ENCODE peak calls at places on chromosomes 13 and 19, in eight cellular contexts. One of them, this sample, is unnamed.

GRCh38 chr19:40026597-40026970 is 29.4 kb downstream of the ZNF780B start:
- DNase-seq in iris pigment epithelial cell: no peak
- DNase-seq in stimulated activated CD4-positive, alpha-beta T cell treated with anti-CD3 and anti-CD28 coated beads, Interleukin-15, amount 100 ng/mL, for 48 hours: no peak
- DNase-seq in WERI-Rb-1: no peak
- DNase-seq in sciatic nerve: no peak
- DNase-seq in neural progenitor cell: no peak
- DNase-seq in stimulated activated CD8-positive, alpha-beta memory T cell treated with anti-CD3 and anti-CD28 coated beads, Interleukin-15, amount 100 ng/mL, for 1 hour: no peak
- DNase-seq in activated CD4-positive, alpha-beta T cell treated with anti-CD3 and anti-CD28 coated beads, Interleukin-2, amount 10 ng/mL, durations not matched to agents 7 days and 5 days: no peak
- DNase-seq in this sample: no peak

GRCh38 chr19:3276341-3276799 is 51.9 kb downstream of the CELF5 start:
- DNase-seq in iris pigment epithelial cell: no peak
- DNase-seq in WERI-Rb-1: peak; percentile 89
- DNase-seq in activated CD4-positive, alpha-beta T cell treated with anti-CD3 and anti-CD28 coated beads, Interleukin-2, amount 10 ng/mL, durations not matched to agents 7 days and 5 days: peak; percentile 44
- DNase-seq in sciatic nerve: no peak
- DNase-seq in stimulated activated CD8-positive, alpha-beta memory T cell treated with anti-CD3 and anti-CD28 coated beads, Interleukin-15, amount 100 ng/mL, for 1 hour: no peak
- DNase-seq in neural progenitor cell: peak; percentile 90
- DNase-seq in stimulated activated CD4-positive, alpha-beta T cell treated with anti-CD3 and anti-CD28 coated beads, Interleukin-15, amount 100 ng/mL, for 48 hours: peak; percentile 49
- DNase-seq in this sample: peak; percentile 77

GRCh38 chr13:51684076-51684475 is 99.8 kb downstream of the WDFY2 start:
- DNase-seq in sciatic nerve: no peak
- DNase-seq in activated CD4-positive, alpha-beta T cell treated with anti-CD3 and anti-CD28 coated beads, Interleukin-2, amount 10 ng/mL, durations not matched to agents 7 days and 5 days: no peak
- DNase-seq in stimulated activated CD4-positive, alpha-beta T cell treated with anti-CD3 and anti-CD28 coated beads, Interleukin-15, amount 100 ng/mL, for 48 hours: no peak
- DNase-seq in neural progenitor cell: no peak
- DNase-seq in iris pigment epithelial cell: peak; percentile 54
- DNase-seq in WERI-Rb-1: no peak
- DNase-seq in stimulated activated CD8-positive, alpha-beta memory T cell treated with anti-CD3 and anti-CD28 coated beads, Interleukin-15, amount 100 ng/mL, for 1 hour: no peak
- DNase-seq in this sample: peak; percentile 63

GRCh38 chr13:33997574-33997973 is 179.6 kb downstream of the RFC3 start:
- DNase-seq in activated CD4-positive, alpha-beta T cell treated with anti-CD3 and anti-CD28 coated beads, Interleukin-2, amount 10 ng/mL, durations not matched to agents 7 days and 5 days: no peak
- DNase-seq in stimulated activated CD4-positive, alpha-beta T cell treated with anti-CD3 and anti-CD28 coated beads, Interleukin-15, amount 100 ng/mL, for 48 hours: no peak
- DNase-seq in stimulated activated CD8-positive, alpha-beta memory T cell treated with anti-CD3 and anti-CD28 coated beads, Interleukin-15, amount 100 ng/mL, for 1 hour: no peak
- DNase-seq in neural progenitor cell: no peak
- DNase-seq in sciatic nerve: no peak
- DNase-seq in iris pigment epithelial cell: no peak
- DNase-seq in WERI-Rb-1: no peak
- DNase-seq in this sample: no peak

GRCh38 chr19:48568345-48568886 is 16.4 kb downstream of the SULT2B1 start:
- DNase-seq in stimulated activated CD8-positive, alpha-beta memory T cell treated with anti-CD3 and anti-CD28 coated beads, Interleukin-15, amount 100 ng/mL, for 1 hour: no peak
- DNase-seq in WERI-Rb-1: peak; percentile 69
- DNase-seq in stimulated activated CD4-positive, alpha-beta T cell treated with anti-CD3 and anti-CD28 coated beads, Interleukin-15, amount 100 ng/mL, for 48 hours: no peak
- DNase-seq in neural progenitor cell: peak; percentile 26
- DNase-seq in activated CD4-positive, alpha-beta T cell treated with anti-CD3 and anti-CD28 coated beads, Interleukin-2, amount 10 ng/mL, durations not matched to agents 7 days and 5 days: no peak
- DNase-seq in sciatic nerve: no peak
- DNase-seq in iris pigment epithelial cell: peak; percentile 88
- DNase-seq in this sample: peak; percentile 68

GRCh38 chr13:108069521-108070210 is 145.7 kb downstream of the LIG4 start:
- DNase-seq in stimulated activated CD4-positive, alpha-beta T cell treated with anti-CD3 and anti-CD28 coated beads, Interleukin-15, amount 100 ng/mL, for 48 hours: no peak
- DNase-seq in iris pigment epithelial cell: no peak
- DNase-seq in activated CD4-positive, alpha-beta T cell treated with anti-CD3 and anti-CD28 coated beads, Interleukin-2, amount 10 ng/mL, durations not matched to agents 7 days and 5 days: no peak
- DNase-seq in WERI-Rb-1: no peak
- DNase-seq in neural progenitor cell: no peak
- DNase-seq in sciatic nerve: no peak
- DNase-seq in stimulated activated CD8-positive, alpha-beta memory T cell treated with anti-CD3 and anti-CD28 coated beads, Interleukin-15, amount 100 ng/mL, for 1 hour: no peak
- DNase-seq in this sample: no peak

GRCh38 chr19:15701757-15702589 is 25.9 kb upstream of the OR10H2 start:
- DNase-seq in sciatic nerve: no peak
- DNase-seq in stimulated activated CD4-positive, alpha-beta T cell treated with anti-CD3 and anti-CD28 coated beads, Interleukin-15, amount 100 ng/mL, for 48 hours: no peak
- DNase-seq in neural progenitor cell: no peak
- DNase-seq in iris pigment epithelial cell: no peak
- DNase-seq in stimulated activated CD8-positive, alpha-beta memory T cell treated with anti-CD3 and anti-CD28 coated beads, Interleukin-15, amount 100 ng/mL, for 1 hour: no peak
- DNase-seq in WERI-Rb-1: no peak
- DNase-seq in activated CD4-positive, alpha-beta T cell treated with anti-CD3 and anti-CD28 coated beads, Interleukin-2, amount 10 ng/mL, durations not matched to agents 7 days and 5 days: no peak
- DNase-seq in this sample: no peak

GRCh38 chr19:46787331-46788100 is 878 bp downstream of the SLC1A5 start:
- DNase-seq in stimulated activated CD8-positive, alpha-beta memory T cell treated with anti-CD3 and anti-CD28 coated beads, Interleukin-15, amount 100 ng/mL, for 1 hour: no peak
- DNase-seq in iris pigment epithelial cell: peak; percentile 61
- DNase-seq in stimulated activated CD4-positive, alpha-beta T cell treated with anti-CD3 and anti-CD28 coated beads, Interleukin-15, amount 100 ng/mL, for 48 hours: no peak
- DNase-seq in WERI-Rb-1: peak; percentile 83
- DNase-seq in neural progenitor cell: peak; percentile 74
- DNase-seq in activated CD4-positive, alpha-beta T cell treated with anti-CD3 and anti-CD28 coated beads, Interleukin-2, amount 10 ng/mL, durations not matched to agents 7 days and 5 days: peak; percentile 49
- DNase-seq in sciatic nerve: peak; percentile 83
- DNase-seq in this sample: peak; percentile 52

GRCh38 chr13:22173605-22174004 is 502.7 kb downstream of the FGF9 start:
- DNase-seq in WERI-Rb-1: no peak
- DNase-seq in iris pigment epithelial cell: peak; percentile 17
- DNase-seq in activated CD4-positive, alpha-beta T cell treated with anti-CD3 and anti-CD28 coated beads, Interleukin-2, amount 10 ng/mL, durations not matched to agents 7 days and 5 days: no peak
- DNase-seq in sciatic nerve: no peak
- DNase-seq in neural progenitor cell: no peak
- DNase-seq in stimulated activated CD8-positive, alpha-beta memory T cell treated with anti-CD3 and anti-CD28 coated beads, Interleukin-15, amount 100 ng/mL, for 1 hour: no peak
- DNase-seq in stimulated activated CD4-positive, alpha-beta T cell treated with anti-CD3 and anti-CD28 coated beads, Interleukin-15, amount 100 ng/mL, for 48 hours: no peak
- DNase-seq in this sample: no peak

GRCh38 chr13:74732736-74733135 is 598.5 kb upstream of the KLF12 start:
- DNase-seq in WERI-Rb-1: no peak
- DNase-seq in sciatic nerve: no peak
- DNase-seq in activated CD4-positive, alpha-beta T cell treated with anti-CD3 and anti-CD28 coated beads, Interleukin-2, amount 10 ng/mL, durations not matched to agents 7 days and 5 days: no peak
- DNase-seq in stimulated activated CD4-positive, alpha-beta T cell treated with anti-CD3 and anti-CD28 coated beads, Interleukin-15, amount 100 ng/mL, for 48 hours: no peak
- DNase-seq in stimulated activated CD8-positive, alpha-beta memory T cell treated with anti-CD3 and anti-CD28 coated beads, Interleukin-15, amount 100 ng/mL, for 1 hour: no peak
- DNase-seq in neural progenitor cell: no peak
- DNase-seq in iris pigment epithelial cell: no peak
- DNase-seq in this sample: peak; percentile 44

GRCh38 chr19:18438331-18439024 is 545 bp upstream of the ISYNA1 start:
- DNase-seq in WERI-Rb-1: peak; percentile 63
- DNase-seq in stimulated activated CD8-positive, alpha-beta memory T cell treated with anti-CD3 and anti-CD28 coated beads, Interleukin-15, amount 100 ng/mL, for 1 hour: no peak
- DNase-seq in neural progenitor cell: peak; percentile 73
- DNase-seq in stimulated activated CD4-positive, alpha-beta T cell treated with anti-CD3 and anti-CD28 coated beads, Interleukin-15, amount 100 ng/mL, for 48 hours: no peak
- DNase-seq in sciatic nerve: no peak
- DNase-seq in activated CD4-positive, alpha-beta T cell treated with anti-CD3 and anti-CD28 coated beads, Interleukin-2, amount 10 ng/mL, durations not matched to agents 7 days and 5 days: no peak
- DNase-seq in iris pigment epithelial cell: no peak
- DNase-seq in this sample: no peak

GRCh38 chr13:114319441-114319871 is 5.2 kb downstream of the CHAMP1 start:
- DNase-seq in WERI-Rb-1: no peak
- DNase-seq in stimulated activated CD4-positive, alpha-beta T cell treated with anti-CD3 and anti-CD28 coated beads, Interleukin-15, amount 100 ng/mL, for 48 hours: no peak
- DNase-seq in sciatic nerve: no peak
- DNase-seq in activated CD4-positive, alpha-beta T cell treated with anti-CD3 and anti-CD28 coated beads, Interleukin-2, amount 10 ng/mL, durations not matched to agents 7 days and 5 days: no peak
- DNase-seq in stimulated activated CD8-positive, alpha-beta memory T cell treated with anti-CD3 and anti-CD28 coated beads, Interleukin-15, amount 100 ng/mL, for 1 hour: no peak
- DNase-seq in iris pigment epithelial cell: peak; percentile 79
- DNase-seq in neural progenitor cell: no peak
- DNase-seq in this sample: no peak

GRCh38 chr13:97258801-97259200 is 36.7 kb downstream of the MBNL2 start:
- DNase-seq in stimulated activated CD4-positive, alpha-beta T cell treated with anti-CD3 and anti-CD28 coated beads, Interleukin-15, amount 100 ng/mL, for 48 hours: no peak
- DNase-seq in iris pigment epithelial cell: peak; percentile 80
- DNase-seq in WERI-Rb-1: no peak
- DNase-seq in neural progenitor cell: no peak
- DNase-seq in sciatic nerve: no peak
- DNase-seq in activated CD4-positive, alpha-beta T cell treated with anti-CD3 and anti-CD28 coated beads, Interleukin-2, amount 10 ng/mL, durations not matched to agents 7 days and 5 days: no peak
- DNase-seq in stimulated activated CD8-positive, alpha-beta memory T cell treated with anti-CD3 and anti-CD28 coated beads, Interleukin-15, amount 100 ng/mL, for 1 hour: no peak
- DNase-seq in this sample: no peak

GRCh38 chr19:46601318-46602224 is at the start of gene CALM3:
- DNase-seq in activated CD4-positive, alpha-beta T cell treated with anti-CD3 and anti-CD28 coated beads, Interleukin-2, amount 10 ng/mL, durations not matched to agents 7 days and 5 days: no peak
- DNase-seq in iris pigment epithelial cell: no peak
- DNase-seq in stimulated activated CD8-positive, alpha-beta memory T cell treated with anti-CD3 and anti-CD28 coated beads, Interleukin-15, amount 100 ng/mL, for 1 hour: no peak
- DNase-seq in neural progenitor cell: peak; percentile 39
- DNase-seq in WERI-Rb-1: no peak
- DNase-seq in sciatic nerve: no peak
- DNase-seq in stimulated activated CD4-positive, alpha-beta T cell treated with anti-CD3 and anti-CD28 coated beads, Interleukin-15, amount 100 ng/mL, for 48 hours: no peak
- DNase-seq in this sample: no peak

GRCh38 chr19:3046621-3047306 is 15.5 kb downstream of the TLE5 start:
- DNase-seq in sciatic nerve: peak; percentile 79
- DNase-seq in WERI-Rb-1: peak; percentile 78
- DNase-seq in neural progenitor cell: peak; percentile 93
- DNase-seq in activated CD4-positive, alpha-beta T cell treated with anti-CD3 and anti-CD28 coated beads, Interleukin-2, amount 10 ng/mL, durations not matched to agents 7 days and 5 days: no peak
- DNase-seq in stimulated activated CD8-positive, alpha-beta memory T cell treated with anti-CD3 and anti-CD28 coated beads, Interleukin-15, amount 100 ng/mL, for 1 hour: no peak
- DNase-seq in stimulated activated CD4-positive, alpha-beta T cell treated with anti-CD3 and anti-CD28 coated beads, Interleukin-15, amount 100 ng/mL, for 48 hours: no peak
- DNase-seq in iris pigment epithelial cell: no peak
- DNase-seq in this sample: no peak

GRCh38 chr13:104984296-104984818 is 1551.1 kb downstream of the EFNB2 start:
- DNase-seq in stimulated activated CD8-positive, alpha-beta memory T cell treated with anti-CD3 and anti-CD28 coated beads, Interleukin-15, amount 100 ng/mL, for 1 hour: no peak
- DNase-seq in activated CD4-positive, alpha-beta T cell treated with anti-CD3 and anti-CD28 coated beads, Interleukin-2, amount 10 ng/mL, durations not matched to agents 7 days and 5 days: peak; percentile 48
- DNase-seq in WERI-Rb-1: no peak
- DNase-seq in stimulated activated CD4-positive, alpha-beta T cell treated with anti-CD3 and anti-CD28 coated beads, Interleukin-15, amount 100 ng/mL, for 48 hours: peak; percentile 8
- DNase-seq in iris pigment epithelial cell: peak; percentile 84
- DNase-seq in neural progenitor cell: no peak
- DNase-seq in sciatic nerve: peak; percentile 63
- DNase-seq in this sample: peak; percentile 91

GRCh38 chr19:14048439-14049153 is 13.3 kb downstream of the PALM3 start:
- DNase-seq in activated CD4-positive, alpha-beta T cell treated with anti-CD3 and anti-CD28 coated beads, Interleukin-2, amount 10 ng/mL, durations not matched to agents 7 days and 5 days: peak; percentile 76
- DNase-seq in neural progenitor cell: peak; percentile 56
- DNase-seq in WERI-Rb-1: peak; percentile 65
- DNase-seq in iris pigment epithelial cell: peak; percentile 21
- DNase-seq in sciatic nerve: peak; percentile 67
- DNase-seq in stimulated activated CD4-positive, alpha-beta T cell treated with anti-CD3 and anti-CD28 coated beads, Interleukin-15, amount 100 ng/mL, for 48 hours: peak; percentile 44
- DNase-seq in stimulated activated CD8-positive, alpha-beta memory T cell treated with anti-CD3 and anti-CD28 coated beads, Interleukin-15, amount 100 ng/mL, for 1 hour: peak; percentile 73
- DNase-seq in this sample: no peak

GRCh38 chr13:97125810-97126738 is 96.1 kb upstream of the MBNL2 start:
- DNase-seq in stimulated activated CD8-positive, alpha-beta memory T cell treated with anti-CD3 and anti-CD28 coated beads, Interleukin-15, amount 100 ng/mL, for 1 hour: no peak
- DNase-seq in stimulated activated CD4-positive, alpha-beta T cell treated with anti-CD3 and anti-CD28 coated beads, Interleukin-15, amount 100 ng/mL, for 48 hours: no peak
- DNase-seq in WERI-Rb-1: peak; percentile 48
- DNase-seq in sciatic nerve: no peak
- DNase-seq in activated CD4-positive, alpha-beta T cell treated with anti-CD3 and anti-CD28 coated beads, Interleukin-2, amount 10 ng/mL, durations not matched to agents 7 days and 5 days: no peak
- DNase-seq in iris pigment epithelial cell: peak; percentile 85
- DNase-seq in neural progenitor cell: no peak
- DNase-seq in this sample: no peak

GRCh38 chr13:41059896-41060722 is 1.2 kb upstream of the WBP4 start:
- DNase-seq in sciatic nerve: peak; percentile 91
- DNase-seq in activated CD4-positive, alpha-beta T cell treated with anti-CD3 and anti-CD28 coated beads, Interleukin-2, amount 10 ng/mL, durations not matched to agents 7 days and 5 days: peak; percentile 68
- DNase-seq in neural progenitor cell: peak; percentile 94
- DNase-seq in WERI-Rb-1: peak; percentile 90
- DNase-seq in iris pigment epithelial cell: peak; percentile 94
- DNase-seq in stimulated activated CD8-positive, alpha-beta memory T cell treated with anti-CD3 and anti-CD28 coated beads, Interleukin-15, amount 100 ng/mL, for 1 hour: peak; percentile 36
- DNase-seq in stimulated activated CD4-positive, alpha-beta T cell treated with anti-CD3 and anti-CD28 coated beads, Interleukin-15, amount 100 ng/mL, for 48 hours: peak; percentile 66
- DNase-seq in this sample: peak; percentile 84

GRCh38 chr13:105084931-105085330 is 1450.5 kb downstream of the EFNB2 start:
- DNase-seq in iris pigment epithelial cell: no peak
- DNase-seq in stimulated activated CD4-positive, alpha-beta T cell treated with anti-CD3 and anti-CD28 coated beads, Interleukin-15, amount 100 ng/mL, for 48 hours: no peak
- DNase-seq in activated CD4-positive, alpha-beta T cell treated with anti-CD3 and anti-CD28 coated beads, Interleukin-2, amount 10 ng/mL, durations not matched to agents 7 days and 5 days: no peak
- DNase-seq in WERI-Rb-1: no peak
- DNase-seq in stimulated activated CD8-positive, alpha-beta memory T cell treated with anti-CD3 and anti-CD28 coated beads, Interleukin-15, amount 100 ng/mL, for 1 hour: no peak
- DNase-seq in sciatic nerve: no peak
- DNase-seq in neural progenitor cell: no peak
- DNase-seq in this sample: no peak

GRCh38 chr13:65959305-65959704 is 1270.8 kb downstream of the PCDH9 start:
- DNase-seq in stimulated activated CD8-positive, alpha-beta memory T cell treated with anti-CD3 and anti-CD28 coated beads, Interleukin-15, amount 100 ng/mL, for 1 hour: no peak
- DNase-seq in neural progenitor cell: no peak
- DNase-seq in WERI-Rb-1: no peak
- DNase-seq in sciatic nerve: no peak
- DNase-seq in iris pigment epithelial cell: peak; percentile 40
- DNase-seq in activated CD4-positive, alpha-beta T cell treated with anti-CD3 and anti-CD28 coated beads, Interleukin-2, amount 10 ng/mL, durations not matched to agents 7 days and 5 days: no peak
- DNase-seq in stimulated activated CD4-positive, alpha-beta T cell treated with anti-CD3 and anti-CD28 coated beads, Interleukin-15, amount 100 ng/mL, for 48 hours: no peak
- DNase-seq in this sample: no peak

GRCh38 chr13:110307697-110308376 is 753 bp downstream of the COL4A2 start:
- DNase-seq in neural progenitor cell: peak; percentile 59
- DNase-seq in WERI-Rb-1: peak; percentile 62
- DNase-seq in sciatic nerve: peak; percentile 75
- DNase-seq in activated CD4-positive, alpha-beta T cell treated with anti-CD3 and anti-CD28 coated beads, Interleukin-2, amount 10 ng/mL, durations not matched to agents 7 days and 5 days: no peak
- DNase-seq in stimulated activated CD8-positive, alpha-beta memory T cell treated with anti-CD3 and anti-CD28 coated beads, Interleukin-15, amount 100 ng/mL, for 1 hour: no peak
- DNase-seq in iris pigment epithelial cell: peak; percentile 64
- DNase-seq in stimulated activated CD4-positive, alpha-beta T cell treated with anti-CD3 and anti-CD28 coated beads, Interleukin-15, amount 100 ng/mL, for 48 hours: no peak
- DNase-seq in this sample: no peak

GRCh38 chr13:25080773-25081172 is 15.2 kb upstream of the PABPC3 start:
- DNase-seq in stimulated activated CD4-positive, alpha-beta T cell treated with anti-CD3 and anti-CD28 coated beads, Interleukin-15, amount 100 ng/mL, for 48 hours: no peak
- DNase-seq in WERI-Rb-1: no peak
- DNase-seq in iris pigment epithelial cell: no peak
- DNase-seq in sciatic nerve: no peak
- DNase-seq in neural progenitor cell: no peak
- DNase-seq in stimulated activated CD8-positive, alpha-beta memory T cell treated with anti-CD3 and anti-CD28 coated beads, Interleukin-15, amount 100 ng/mL, for 1 hour: no peak
- DNase-seq in activated CD4-positive, alpha-beta T cell treated with anti-CD3 and anti-CD28 coated beads, Interleukin-2, amount 10 ng/mL, durations not matched to agents 7 days and 5 days: no peak
- DNase-seq in this sample: no peak

GRCh38 chr19:14187586-14187985 is 18.4 kb downstream of the ADGRL1 start:
- DNase-seq in WERI-Rb-1: no peak
- DNase-seq in neural progenitor cell: no peak
- DNase-seq in stimulated activated CD8-positive, alpha-beta memory T cell treated with anti-CD3 and anti-CD28 coated beads, Interleukin-15, amount 100 ng/mL, for 1 hour: no peak
- DNase-seq in iris pigment epithelial cell: no peak
- DNase-seq in sciatic nerve: no peak
- DNase-seq in stimulated activated CD4-positive, alpha-beta T cell treated with anti-CD3 and anti-CD28 coated beads, Interleukin-15, amount 100 ng/mL, for 48 hours: no peak
- DNase-seq in activated CD4-positive, alpha-beta T cell treated with anti-CD3 and anti-CD28 coated beads, Interleukin-2, amount 10 ng/mL, durations not matched to agents 7 days and 5 days: no peak
- DNase-seq in this sample: no peak

GRCh38 chr19:54158812-54159351 is 639 bp downstream of the LENG1 start:
- DNase-seq in sciatic nerve: no peak
- DNase-seq in neural progenitor cell: peak; percentile 27
- DNase-seq in iris pigment epithelial cell: peak; percentile 40
- DNase-seq in stimulated activated CD4-positive, alpha-beta T cell treated with anti-CD3 and anti-CD28 coated beads, Interleukin-15, amount 100 ng/mL, for 48 hours: no peak
- DNase-seq in stimulated activated CD8-positive, alpha-beta memory T cell treated with anti-CD3 and anti-CD28 coated beads, Interleukin-15, amount 100 ng/mL, for 1 hour: no peak
- DNase-seq in WERI-Rb-1: no peak
- DNase-seq in activated CD4-positive, alpha-beta T cell treated with anti-CD3 and anti-CD28 coated beads, Interleukin-2, amount 10 ng/mL, durations not matched to agents 7 days and 5 days: peak; percentile 46
- DNase-seq in this sample: no peak

GRCh38 chr19:46503848-46504453 is 8.3 kb upstream of the PNMA8B start:
- DNase-seq in iris pigment epithelial cell: no peak
- DNase-seq in stimulated activated CD8-positive, alpha-beta memory T cell treated with anti-CD3 and anti-CD28 coated beads, Interleukin-15, amount 100 ng/mL, for 1 hour: no peak
- DNase-seq in sciatic nerve: no peak
- DNase-seq in neural progenitor cell: peak; percentile 1
- DNase-seq in WERI-Rb-1: no peak
- DNase-seq in activated CD4-positive, alpha-beta T cell treated with anti-CD3 and anti-CD28 coated beads, Interleukin-2, amount 10 ng/mL, durations not matched to agents 7 days and 5 days: no peak
- DNase-seq in stimulated activated CD4-positive, alpha-beta T cell treated with anti-CD3 and anti-CD28 coated beads, Interleukin-15, amount 100 ng/mL, for 48 hours: no peak
- DNase-seq in this sample: no peak

GRCh38 chr13:113782472-113782871 is 23.4 kb downstream of the TMEM255B start:
- DNase-seq in stimulated activated CD4-positive, alpha-beta T cell treated with anti-CD3 and anti-CD28 coated beads, Interleukin-15, amount 100 ng/mL, for 48 hours: no peak
- DNase-seq in iris pigment epithelial cell: no peak
- DNase-seq in neural progenitor cell: no peak
- DNase-seq in sciatic nerve: peak; percentile 31
- DNase-seq in activated CD4-positive, alpha-beta T cell treated with anti-CD3 and anti-CD28 coated beads, Interleukin-2, amount 10 ng/mL, durations not matched to agents 7 days and 5 days: no peak
- DNase-seq in WERI-Rb-1: no peak
- DNase-seq in stimulated activated CD8-positive, alpha-beta memory T cell treated with anti-CD3 and anti-CD28 coated beads, Interleukin-15, amount 100 ng/mL, for 1 hour: no peak
- DNase-seq in this sample: no peak

GRCh38 chr13:80923907-80924306 is 583.0 kb upstream of the SPRY2 start:
- DNase-seq in activated CD4-positive, alpha-beta T cell treated with anti-CD3 and anti-CD28 coated beads, Interleukin-2, amount 10 ng/mL, durations not matched to agents 7 days and 5 days: no peak
- DNase-seq in iris pigment epithelial cell: no peak
- DNase-seq in stimulated activated CD8-positive, alpha-beta memory T cell treated with anti-CD3 and anti-CD28 coated beads, Interleukin-15, amount 100 ng/mL, for 1 hour: no peak
- DNase-seq in stimulated activated CD4-positive, alpha-beta T cell treated with anti-CD3 and anti-CD28 coated beads, Interleukin-15, amount 100 ng/mL, for 48 hours: no peak
- DNase-seq in sciatic nerve: no peak
- DNase-seq in WERI-Rb-1: no peak
- DNase-seq in neural progenitor cell: peak; percentile 36
- DNase-seq in this sample: no peak

GRCh38 chr19:1457892-1458291 is 8.0 kb downstream of the APC2 start:
- DNase-seq in WERI-Rb-1: no peak
- DNase-seq in neural progenitor cell: no peak
- DNase-seq in iris pigment epithelial cell: no peak
- DNase-seq in stimulated activated CD8-positive, alpha-beta memory T cell treated with anti-CD3 and anti-CD28 coated beads, Interleukin-15, amount 100 ng/mL, for 1 hour: no peak
- DNase-seq in activated CD4-positive, alpha-beta T cell treated with anti-CD3 and anti-CD28 coated beads, Interleukin-2, amount 10 ng/mL, durations not matched to agents 7 days and 5 days: no peak
- DNase-seq in stimulated activated CD4-positive, alpha-beta T cell treated with anti-CD3 and anti-CD28 coated beads, Interleukin-15, amount 100 ng/mL, for 48 hours: no peak
- DNase-seq in sciatic nerve: no peak
- DNase-seq in this sample: no peak

GRCh38 chr13:34721631-34722144 is 220.4 kb upstream of the NBEA start:
- DNase-seq in sciatic nerve: no peak
- DNase-seq in activated CD4-positive, alpha-beta T cell treated with anti-CD3 and anti-CD28 coated beads, Interleukin-2, amount 10 ng/mL, durations not matched to agents 7 days and 5 days: no peak
- DNase-seq in stimulated activated CD4-positive, alpha-beta T cell treated with anti-CD3 and anti-CD28 coated beads, Interleukin-15, amount 100 ng/mL, for 48 hours: no peak
- DNase-seq in WERI-Rb-1: no peak
- DNase-seq in neural progenitor cell: no peak
- DNase-seq in stimulated activated CD8-positive, alpha-beta memory T cell treated with anti-CD3 and anti-CD28 coated beads, Interleukin-15, amount 100 ng/mL, for 1 hour: no peak
- DNase-seq in iris pigment epithelial cell: no peak
- DNase-seq in this sample: no peak

GRCh38 chr13:61734683-61735082 is 319.0 kb upstream of the PCDH20 start:
- DNase-seq in neural progenitor cell: no peak
- DNase-seq in stimulated activated CD4-positive, alpha-beta T cell treated with anti-CD3 and anti-CD28 coated beads, Interleukin-15, amount 100 ng/mL, for 48 hours: no peak
- DNase-seq in activated CD4-positive, alpha-beta T cell treated with anti-CD3 and anti-CD28 coated beads, Interleukin-2, amount 10 ng/mL, durations not matched to agents 7 days and 5 days: no peak
- DNase-seq in WERI-Rb-1: no peak
- DNase-seq in sciatic nerve: no peak
- DNase-seq in stimulated activated CD8-positive, alpha-beta memory T cell treated with anti-CD3 and anti-CD28 coated beads, Interleukin-15, amount 100 ng/mL, for 1 hour: no peak
- DNase-seq in iris pigment epithelial cell: no peak
- DNase-seq in this sample: no peak

GRCh38 chr13:99687728-99688397 is 186.6 kb downstream of the TM9SF2 start:
- DNase-seq in iris pigment epithelial cell: peak; percentile 40
- DNase-seq in WERI-Rb-1: no peak
- DNase-seq in sciatic nerve: no peak
- DNase-seq in stimulated activated CD8-positive, alpha-beta memory T cell treated with anti-CD3 and anti-CD28 coated beads, Interleukin-15, amount 100 ng/mL, for 1 hour: no peak
- DNase-seq in neural progenitor cell: peak; percentile 65
- DNase-seq in stimulated activated CD4-positive, alpha-beta T cell treated with anti-CD3 and anti-CD28 coated beads, Interleukin-15, amount 100 ng/mL, for 48 hours: no peak
- DNase-seq in activated CD4-positive, alpha-beta T cell treated with anti-CD3 and anti-CD28 coated beads, Interleukin-2, amount 10 ng/mL, durations not matched to agents 7 days and 5 days: no peak
- DNase-seq in this sample: peak; percentile 86